ENCODE peak calls at places on chromosomes 4 and X, in seven cellular contexts. B, F, O, Z, E, K and V are unnamed samples.

GRCh38 chr4:7630559-7631287 is 196.0 kb upstream of the PSAPL1 start:
- DNase-seq in B (peak), F (peak), O (peak), Z (peak), E (no peak), K (no peak), V (peak)

GRCh38 chr4:8832130-8832930 is 39.3 kb downstream of the HMX1 start:
- DNase-seq in B (no peak), F (no peak), O (no peak), Z (peak), E (no peak), K (peak), V (no peak)

GRCh38 chr4:5143940-5144339 is 92.7 kb downstream of the STK32B start:
- DNase-seq in B (no peak), F (no peak), O (no peak), Z (peak), E (no peak), K (peak), V (no peak)

GRCh38 chr4:137274404-137274803 is 257.9 kb downstream of the PCDH18 start:
- DNase-seq in B (no peak), F (peak), O (peak), Z (peak), E (no peak), K (no peak), V (no peak)

GRCh38 chrX:102765217-102765616 is 44.7 kb downstream of the GPRASP3 start:
- DNase-seq in B (peak), F (peak), O (peak), Z (peak), E (no peak), K (no peak), V (no peak)

GRCh38 chrX:42519666-42520231 is 258.2 kb downstream of the PPP1R2C start:
- DNase-seq in B (peak), F (peak), O (peak), Z (peak), E (no peak), K (no peak), V (no peak)

GRCh38 chr4:145936142-145937020 is 2.2 kb downstream of the ZNF827 start:
- DNase-seq in B (peak), F (peak), O (peak), Z (peak), E (peak), K (peak), V (peak)

GRCh38 chr4:2286904-2287593 is 25.1 kb upstream of the MXD4 start:
- DNase-seq in B (no peak), F (no peak), O (peak), Z (no peak), E (no peak), K (no peak), V (no peak)

GRCh38 chr4:6926681-6927478 is 17.3 kb downstream of the TBC1D14 start:
- DNase-seq in B (peak), F (peak), O (peak), Z (no peak), E (no peak), K (no peak), V (peak)

GRCh38 chr4:167622481-167623240 is 388.4 kb upstream of the SPOCK3 start:
- DNase-seq in B (peak), F (peak), O (peak), Z (peak), E (no peak), K (no peak), V (no peak)

GRCh38 chr4:138521809-138522208 is 279.7 kb upstream of the SLC7A11 start:
- DNase-seq in B (no peak), F (no peak), O (no peak), Z (no peak), E (no peak), K (no peak), V (no peak)

GRCh38 chr4:151809716-151810115 is 48.9 kb upstream of the GATB start:
- DNase-seq in B (no peak), F (no peak), O (no peak), Z (no peak), E (no peak), K (no peak), V (no peak)

GRCh38 chr4:148770377-148770776 is 328.2 kb upstream of the NR3C2 start:
- DNase-seq in B (no peak), F (no peak), O (no peak), Z (no peak), E (no peak), K (no peak), V (no peak)

GRCh38 chrX:130770615-130771014 is 132.4 kb downstream of the ENOX2 start:
- DNase-seq in B (peak), F (peak), O (peak), Z (peak), E (no peak), K (no peak), V (no peak)

GRCh38 chr4:87360338-87360935 is 30.6 kb downstream of the HSD17B11 start:
- DNase-seq in B (no peak), F (no peak), O (no peak), Z (no peak), E (no peak), K (no peak), V (no peak)

GRCh38 chr4:156103306-156103705 is 149.6 kb upstream of the CTSO start:
- DNase-seq in B (no peak), F (no peak), O (no peak), Z (no peak), E (no peak), K (no peak), V (no peak)

GRCh38 chrX:130144509-130144908 is 21.1 kb downstream of the AIFM1 start:
- DNase-seq in B (no peak), F (no peak), O (peak), Z (peak), E (no peak), K (no peak), V (no peak)

GRCh38 chr4:38994135-38994534 is 38.1 kb downstream of the TMEM156 start:
- DNase-seq in B (no peak), F (no peak), O (no peak), Z (no peak), E (no peak), K (no peak), V (no peak)

GRCh38 chr4:185716008-185716976 is 95.7 kb downstream of the SORBS2 start:
- DNase-seq in B (no peak), F (no peak), O (no peak), Z (no peak), E (no peak), K (no peak), V (no peak)

GRCh38 chrX:52608961-52609360 is 45.7 kb downstream of the SSX7 start:
- DNase-seq in B (no peak), F (no peak), O (no peak), Z (no peak), E (no peak), K (no peak), V (no peak)

GRCh38 chr4:52856802-52857201 is 5.3 kb upstream of the RASL11B start:
- DNase-seq in B (no peak), F (no peak), O (no peak), Z (no peak), E (no peak), K (no peak), V (no peak)

GRCh38 chr4:59987289-59987688 is 1212.8 kb upstream of the ADGRL3 start:
- DNase-seq in B (no peak), F (no peak), O (no peak), Z (no peak), E (no peak), K (no peak), V (no peak)

GRCh38 chr4:112002301-112002700 is 143.0 kb upstream of the FAM241A start:
- DNase-seq in B (no peak), F (no peak), O (no peak), Z (no peak), E (no peak), K (no peak), V (no peak)

GRCh38 chr4:164204434-164204833 is 549.5 kb upstream of the SMIM31 start:
- DNase-seq in B (peak), F (peak), O (peak), Z (peak), E (no peak), K (no peak), V (no peak)

GRCh38 chr4:183398298-183399129 is 45.9 kb upstream of the CDKN2AIP start:
- DNase-seq in B (peak), F (peak), O (peak), Z (peak), E (peak), K (peak), V (peak)

GRCh38 chr4:33090910-33091309 is 2370.7 kb downstream of the PCDH7 start:
- DNase-seq in B (no peak), F (peak), O (no peak), Z (no peak), E (no peak), K (no peak), V (no peak)

GRCh38 chr4:24209891-24210290 is 320.0 kb upstream of the PPARGC1A start:
- DNase-seq in B (no peak), F (no peak), O (no peak), Z (no peak), E (no peak), K (no peak), V (no peak)

GRCh38 chr4:89745708-89746107 is 91.3 kb downstream of the SNCA start:
- DNase-seq in B (no peak), F (no peak), O (no peak), Z (no peak), E (no peak), K (no peak), V (no peak)

GRCh38 chr4:99144070-99144469 is at the start of gene ADH4:
- DNase-seq in B (no peak), F (no peak), O (peak), Z (peak), E (no peak), K (no peak), V (no peak)

GRCh38 chr4:23023121-23023520 is 330.4 kb downstream of the GBA3 start:
- DNase-seq in B (no peak), F (peak), O (no peak), Z (no peak), E (no peak), K (no peak), V (no peak)

GRCh38 chrX:68835468-68835867 is 6.6 kb downstream of the EFNB1 start:
- DNase-seq in B (no peak), F (no peak), O (no peak), Z (no peak), E (no peak), K (peak), V (peak)

GRCh38 chr4:84167579-84167978 is 331.5 kb downstream of the NKX6-1 start:
- DNase-seq in B (no peak), F (no peak), O (no peak), Z (no peak), E (no peak), K (no peak), V (no peak)

GRCh38 chrX:21225643-21226042 is 148.6 kb upstream of the CNKSR2 start:
- DNase-seq in B (no peak), F (peak), O (no peak), Z (peak), E (no peak), K (no peak), V (no peak)

GRCh38 chrX:136143714-136144113 is 3.6 kb upstream of the FHL1 start:
- DNase-seq in B (no peak), F (no peak), O (no peak), Z (no peak), E (no peak), K (no peak), V (no peak)

GRCh38 chr4:185793716-185794115 is 18.3 kb downstream of the SORBS2 start:
- DNase-seq in B (no peak), F (no peak), O (no peak), Z (peak), E (no peak), K (no peak), V (no peak)

GRCh38 chr4:183905593-183906485 is 732 bp downstream of the STOX2 start:
- DNase-seq in B (peak), F (peak), O (peak), Z (peak), E (no peak), K (peak), V (no peak)

GRCh38 chr4:150001815-150002214 is 76.4 kb upstream of the DCLK2 start:
- DNase-seq in B (no peak), F (no peak), O (peak), Z (peak), E (no peak), K (no peak), V (no peak)

GRCh38 chr4:143382539-143382938 is 45.9 kb downstream of the GAB1 start:
- DNase-seq in B (peak), F (peak), O (peak), Z (peak), E (no peak), K (no peak), V (no peak)

GRCh38 chr4:89248879-89249281 is 58.7 kb downstream of the GPRIN3 start:
- DNase-seq in B (no peak), F (no peak), O (no peak), Z (no peak), E (no peak), K (no peak), V (no peak)

GRCh38 chr4:106041294-106042002 is 146.2 kb downstream of the NPNT start:
- DNase-seq in B (no peak), F (peak), O (no peak), Z (peak), E (no peak), K (no peak), V (no peak)